ENCODE peak calls at places on chromosome 16, in eight cellular contexts. A, V, E, I, L, T, Y and M are unnamed samples.

GRCh38 chr16:86930001-86930400 is 351.7 kb downstream of the FOXL1 start:
- DNase-seq in A (no peak), V (no peak), E (no peak), I (no peak), L (no peak), T (peak), Y (no peak), M (no peak)

GRCh38 chr16:10941127-10941933 is 938 bp downstream of the DEXI start:
- DNase-seq in A (no peak), V (no peak), E (no peak), I (no peak), L (no peak), T (peak), Y (no peak), M (no peak)

GRCh38 chr16:2016407-2016922 is 3.1 kb upstream of the NPW start:
- DNase-seq in A (no peak), V (no peak), E (no peak), I (peak), L (no peak), T (no peak), Y (no peak), M (no peak)

GRCh38 chr16:83802135-83802534 is 5.6 kb upstream of the HSBP1 start:
- DNase-seq in A (no peak), V (no peak), E (no peak), I (no peak), L (no peak), T (peak), Y (no peak), M (peak)

GRCh38 chr16:85364323-85365040 is 248.6 kb upstream of the GSE1 start:
- DNase-seq in A (no peak), V (no peak), E (no peak), I (no peak), L (no peak), T (no peak), Y (no peak), M (no peak)

GRCh38 chr16:80273635-80274538 is 266.9 kb upstream of the DYNLRB2 start:
- DNase-seq in A (no peak), V (no peak), E (no peak), I (no peak), L (no peak), T (peak), Y (no peak), M (no peak)

GRCh38 chr16:66165879-66166278 is 200.6 kb upstream of the CDH5 start:
- DNase-seq in A (no peak), V (no peak), E (no peak), I (no peak), L (no peak), T (no peak), Y (no peak), M (no peak)

GRCh38 chr16:50946606-50947005 is 204.5 kb downstream of the SALL1 start:
- DNase-seq in A (no peak), V (no peak), E (no peak), I (no peak), L (no peak), T (no peak), Y (no peak), M (no peak)

GRCh38 chr16:77359065-77359502 is 75.8 kb downstream of the ADAMTS18 start:
- DNase-seq in A (no peak), V (no peak), E (no peak), I (no peak), L (no peak), T (peak), Y (peak), M (no peak)

GRCh38 chr16:15966420-15967222 is 17.2 kb downstream of the ABCC1 start:
- DNase-seq in A (no peak), V (no peak), E (no peak), I (no peak), L (no peak), T (peak), Y (no peak), M (peak)

GRCh38 chr16:30053376-30054015 is 12.1 kb upstream of the ALDOA start:
- DNase-seq in A (no peak), V (no peak), E (no peak), I (no peak), L (no peak), T (peak), Y (no peak), M (no peak)

GRCh38 chr16:27429330-27429871 is 27.4 kb downstream of the IL21R start:
- DNase-seq in A (no peak), V (no peak), E (no peak), I (no peak), L (no peak), T (no peak), Y (no peak), M (no peak)

GRCh38 chr16:502179-502943 is 25.2 kb upstream of the CAPN15 start:
- DNase-seq in A (no peak), V (no peak), E (no peak), I (no peak), L (no peak), T (no peak), Y (no peak), M (no peak)